ENCODE peak calls at places on chromosome 3, in ten cellular contexts. L is activated T-cell treated with anti-CD3 and anti-CD28 coated beads, Interleukin-2, amount 50 U/mL, for 72 hours; O is mucosa of descending colon; W is glutamatergic neuron; P is T-helper 2 cell; N is endothelial cell; G is CD4-positive, alpha-beta T cell; R is non-pigmented ciliary epithelial cell; H is tibial nerve; M is WTC11. I is an unnamed sample.

GRCh38 chr3:147699175-147699838 is 290.1 kb downstream of the ZIC1 start:
- DNase-seq in L (no peak), O (no peak), W (no peak), P (no peak), N (no peak), G (no peak), R (peak; percentile 27), H (no peak), M (no peak), I (peak; percentile 36)

GRCh38 chr3:23052230-23053019 is 150.7 kb upstream of the UBE2E2 start:
- DNase-seq in L (no peak), O (no peak), W (no peak), P (no peak), N (no peak), G (no peak), R (no peak), H (no peak), M (peak; percentile 60), I (no peak)

GRCh38 chr3:25585361-25586166 is 79.1 kb downstream of the TOP2B start:
- DNase-seq in L (no peak), O (no peak), W (no peak), P (no peak), N (no peak), G (no peak), R (no peak), H (no peak), M (no peak), I (no peak)

GRCh38 chr3:2153047-2153446 is 54.4 kb downstream of the CNTN4 start:
- DNase-seq in L (no peak), O (no peak), W (no peak), P (no peak), N (no peak), G (no peak), R (no peak), H (no peak), M (no peak), I (no peak)

GRCh38 chr3:192772495-192772894 is 45.2 kb upstream of the FGF12 start:
- DNase-seq in L (no peak), O (no peak), W (peak; percentile 60), P (no peak), N (peak; percentile 54), G (no peak), R (no peak), H (no peak), M (peak; percentile 61), I (no peak)

GRCh38 chr3:42117175-42118008 is 26.2 kb downstream of the TRAK1 start:
- DNase-seq in L (no peak), O (no peak), W (peak; percentile 53), P (no peak), N (peak; percentile 44), G (no peak), R (peak; percentile 48), H (peak; percentile 37), M (peak; percentile 49), I (no peak)

GRCh38 chr3:72189344-72189743 is 404.4 kb upstream of the PROK2 start:
- DNase-seq in L (no peak), O (no peak), W (no peak), P (no peak), N (no peak), G (no peak), R (no peak), H (no peak), M (no peak), I (no peak)

GRCh38 chr3:51686512-51687215 is 15.6 kb downstream of the TEX264 start:
- DNase-seq in L (peak; percentile 84), O (peak; percentile 89), W (no peak), P (peak; percentile 57), N (no peak), G (peak; percentile 73), R (no peak), H (no peak), M (no peak), I (no peak)

GRCh38 chr3:77348244-77348855 is 308.5 kb downstream of the ROBO2 start:
- DNase-seq in L (no peak), O (no peak), W (peak; percentile 16), P (no peak), N (peak; percentile 53), G (no peak), R (no peak), H (no peak), M (peak; percentile 54), I (no peak)

GRCh38 chr3:194169595-194169994 is 33.6 kb downstream of the HES1 start:
- DNase-seq in L (no peak), O (no peak), W (no peak), P (no peak), N (no peak), G (no peak), R (no peak), H (no peak), M (no peak), I (no peak)

I was measured in epithelial cell of proximal tubule.